ENCODE peak calls at places on chromosomes 7 and 10, in four cellular contexts. One of them, this sample, is unnamed.

GRCh38 chr7:117012284-117013174 is 59.2 kb downstream of the ST7 start:
- DNase-seq in astrocyte of the spinal cord: peak
- DNase-seq in Karpas-422: peak
- DNase-seq in naive thymus-derived CD4-positive, alpha-beta T cell: no peak
- DNase-seq in this sample: no peak

GRCh38 chr7:127527561-127527960 is 57.8 kb downstream of the GCC1 start:
- DNase-seq in astrocyte of the spinal cord: no peak
- DNase-seq in Karpas-422: no peak
- DNase-seq in naive thymus-derived CD4-positive, alpha-beta T cell: no peak
- DNase-seq in this sample: no peak

GRCh38 chr10:104614245-104614831 is 26.8 kb upstream of the SORCS3 start:
- DNase-seq in astrocyte of the spinal cord: peak
- DNase-seq in Karpas-422: peak
- DNase-seq in naive thymus-derived CD4-positive, alpha-beta T cell: no peak
- DNase-seq in this sample: no peak

GRCh38 chr7:128737867-128738390 is 1.2 kb upstream of the CALU start:
- DNase-seq in astrocyte of the spinal cord: peak
- DNase-seq in Karpas-422: no peak
- DNase-seq in naive thymus-derived CD4-positive, alpha-beta T cell: no peak
- DNase-seq in this sample: peak

GRCh38 chr10:69152002-69152401 is 28.0 kb downstream of the VPS26A start:
- DNase-seq in astrocyte of the spinal cord: no peak
- DNase-seq in Karpas-422: no peak
- DNase-seq in naive thymus-derived CD4-positive, alpha-beta T cell: no peak
- DNase-seq in this sample: no peak

GRCh38 chr7:98128346-98128745 is 21.7 kb downstream of the LMTK2 start:
- DNase-seq in astrocyte of the spinal cord: no peak
- DNase-seq in Karpas-422: no peak
- DNase-seq in naive thymus-derived CD4-positive, alpha-beta T cell: no peak
- DNase-seq in this sample: no peak

GRCh38 chr10:45375101-45375500 is 1.1 kb downstream of the ALOX5 start:
- DNase-seq in astrocyte of the spinal cord: no peak
- DNase-seq in Karpas-422: peak
- DNase-seq in naive thymus-derived CD4-positive, alpha-beta T cell: no peak
- DNase-seq in this sample: no peak

GRCh38 chr7:155998766-155999630 is 186.7 kb upstream of the SHH start:
- DNase-seq in astrocyte of the spinal cord: no peak
- DNase-seq in Karpas-422: no peak
- DNase-seq in naive thymus-derived CD4-positive, alpha-beta T cell: no peak
- DNase-seq in this sample: no peak

GRCh38 chr7:154503962-154504550 is 451.9 kb downstream of the DPP6 start:
- DNase-seq in astrocyte of the spinal cord: peak
- DNase-seq in Karpas-422: peak
- DNase-seq in naive thymus-derived CD4-positive, alpha-beta T cell: no peak
- DNase-seq in this sample: no peak

GRCh38 chr10:92181575-92181974 is 109.3 kb downstream of the CPEB3 start:
- DNase-seq in astrocyte of the spinal cord: no peak
- DNase-seq in Karpas-422: peak
- DNase-seq in naive thymus-derived CD4-positive, alpha-beta T cell: no peak
- DNase-seq in this sample: no peak

GRCh38 chr10:100607439-100607838 is 71.7 kb downstream of the HIF1AN start:
- DNase-seq in astrocyte of the spinal cord: no peak
- DNase-seq in Karpas-422: no peak
- DNase-seq in naive thymus-derived CD4-positive, alpha-beta T cell: no peak
- DNase-seq in this sample: no peak

GRCh38 chr10:90432891-90433290 is 424.9 kb downstream of the HTR7 start:
- DNase-seq in astrocyte of the spinal cord: no peak
- DNase-seq in Karpas-422: no peak
- DNase-seq in naive thymus-derived CD4-positive, alpha-beta T cell: no peak
- DNase-seq in this sample: no peak

GRCh38 chr10:50594012-50594411 is 29.7 kb downstream of the SGMS1 start:
- DNase-seq in astrocyte of the spinal cord: peak
- DNase-seq in Karpas-422: no peak
- DNase-seq in naive thymus-derived CD4-positive, alpha-beta T cell: no peak
- DNase-seq in this sample: peak

GRCh38 chr7:2971914-2972530 is 71.6 kb downstream of the CARD11 start:
- DNase-seq in astrocyte of the spinal cord: no peak
- DNase-seq in Karpas-422: no peak
- DNase-seq in naive thymus-derived CD4-positive, alpha-beta T cell: no peak
- DNase-seq in this sample: no peak

GRCh38 chr7:1943933-1944618 is 274.0 kb downstream of the ELFN1 start:
- DNase-seq in astrocyte of the spinal cord: no peak
- DNase-seq in Karpas-422: no peak
- DNase-seq in naive thymus-derived CD4-positive, alpha-beta T cell: no peak
- DNase-seq in this sample: no peak

GRCh38 chr7:44325811-44326241 is 432 bp upstream of the CAMK2B start:
- DNase-seq in astrocyte of the spinal cord: no peak
- DNase-seq in Karpas-422: no peak
- DNase-seq in naive thymus-derived CD4-positive, alpha-beta T cell: no peak
- DNase-seq in this sample: no peak

GRCh38 chr10:119973261-119973660 is 80.7 kb downstream of the SEC23IP start:
- DNase-seq in astrocyte of the spinal cord: no peak
- DNase-seq in Karpas-422: peak
- DNase-seq in naive thymus-derived CD4-positive, alpha-beta T cell: no peak
- DNase-seq in this sample: no peak

GRCh38 chr7:65974191-65974801 is 7.7 kb downstream of the GUSB start:
- DNase-seq in astrocyte of the spinal cord: no peak
- DNase-seq in Karpas-422: no peak
- DNase-seq in naive thymus-derived CD4-positive, alpha-beta T cell: no peak
- DNase-seq in this sample: no peak

GRCh38 chr7:148277042-148277660 is 313.4 kb upstream of the C7orf33 start:
- DNase-seq in astrocyte of the spinal cord: no peak
- DNase-seq in Karpas-422: no peak
- DNase-seq in naive thymus-derived CD4-positive, alpha-beta T cell: no peak
- DNase-seq in this sample: no peak
- H3K4me3 ChIP-seq in astrocyte of the spinal cord: no peak
- H3K4me3 ChIP-seq in Karpas-422: no peak
- H3K4me3 ChIP-seq in naive thymus-derived CD4-positive, alpha-beta T cell: no peak
- H3K4me3 ChIP-seq in this sample: no peak

DNA sequence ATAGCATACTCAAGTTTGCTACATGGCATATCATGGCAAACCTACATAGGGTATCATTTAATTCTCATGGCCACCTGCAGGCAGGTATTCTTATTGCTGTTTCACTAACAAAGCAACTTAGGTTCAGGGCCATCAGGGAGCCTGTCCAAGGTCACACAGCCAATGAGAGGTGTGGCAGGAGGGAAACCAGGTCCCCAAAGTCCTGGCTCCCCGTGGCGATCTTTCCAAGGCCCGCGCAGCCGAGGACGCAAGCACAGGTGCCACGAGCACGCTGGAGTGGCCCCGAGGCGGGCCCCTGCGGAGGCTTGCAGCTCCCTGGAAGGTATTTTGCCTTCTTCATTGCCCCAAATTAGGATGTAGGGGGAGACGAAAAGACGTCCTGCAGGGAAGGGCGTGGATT is 20.8 kb downstream of the PRKAG2 start:
- DNase-seq in astrocyte of the spinal cord: no peak
- DNase-seq in Karpas-422: no peak
- DNase-seq in naive thymus-derived CD4-positive, alpha-beta T cell: no peak
- DNase-seq in this sample: no peak
- H3K4me3 ChIP-seq in astrocyte of the spinal cord: no peak
- H3K4me3 ChIP-seq in Karpas-422: no peak
- H3K4me3 ChIP-seq in naive thymus-derived CD4-positive, alpha-beta T cell: no peak
- H3K4me3 ChIP-seq in this sample: no peak

GRCh38 chr7:45919947-45920542 is 1.0 kb downstream of the IGFBP3 start:
- DNase-seq in astrocyte of the spinal cord: peak
- DNase-seq in Karpas-422: no peak
- DNase-seq in naive thymus-derived CD4-positive, alpha-beta T cell: no peak
- DNase-seq in this sample: no peak
- H3K4me3 ChIP-seq in astrocyte of the spinal cord: peak
- H3K4me3 ChIP-seq in Karpas-422: no peak
- H3K4me3 ChIP-seq in naive thymus-derived CD4-positive, alpha-beta T cell: no peak
- H3K4me3 ChIP-seq in this sample: peak

GRCh38 chr10:113056468-113057021 is 106.5 kb downstream of the TCF7L2 start:
- DNase-seq in astrocyte of the spinal cord: peak
- DNase-seq in Karpas-422: no peak
- DNase-seq in naive thymus-derived CD4-positive, alpha-beta T cell: no peak
- DNase-seq in this sample: peak

GRCh38 chr10:113058175-113058961 is 108.3 kb downstream of the TCF7L2 start:
- DNase-seq in astrocyte of the spinal cord: peak
- DNase-seq in Karpas-422: no peak
- DNase-seq in naive thymus-derived CD4-positive, alpha-beta T cell: no peak
- DNase-seq in this sample: peak

GRCh38 chr10:113060221-113061053 is 110.4 kb downstream of the TCF7L2 start:
- DNase-seq in astrocyte of the spinal cord: no peak
- DNase-seq in Karpas-422: no peak
- DNase-seq in naive thymus-derived CD4-positive, alpha-beta T cell: no peak
- DNase-seq in this sample: no peak

GRCh38 chr10:113061054-113061430 is 111.0 kb downstream of the TCF7L2 start:
- DNase-seq in astrocyte of the spinal cord: no peak
- DNase-seq in Karpas-422: no peak
- DNase-seq in naive thymus-derived CD4-positive, alpha-beta T cell: no peak
- DNase-seq in this sample: no peak

GRCh38 chr10:113059001-113059780 is 109.1 kb downstream of the TCF7L2 start:
- DNase-seq in astrocyte of the spinal cord: peak
- DNase-seq in Karpas-422: no peak
- DNase-seq in naive thymus-derived CD4-positive, alpha-beta T cell: no peak
- DNase-seq in this sample: peak
- H3K4me3 ChIP-seq in astrocyte of the spinal cord: peak
- H3K4me3 ChIP-seq in Karpas-422: no peak
- H3K4me3 ChIP-seq in naive thymus-derived CD4-positive, alpha-beta T cell: no peak
- H3K4me3 ChIP-seq in this sample: peak

GRCh38 chr7:148708026-148708685 is 9.5 kb downstream of the CUL1 start:
- DNase-seq in astrocyte of the spinal cord: no peak
- DNase-seq in Karpas-422: no peak
- DNase-seq in naive thymus-derived CD4-positive, alpha-beta T cell: no peak
- DNase-seq in this sample: no peak

GRCh38 chr7:148714498-148714897 is 15.8 kb downstream of the CUL1 start:
- DNase-seq in astrocyte of the spinal cord: no peak
- DNase-seq in Karpas-422: no peak
- DNase-seq in naive thymus-derived CD4-positive, alpha-beta T cell: no peak
- DNase-seq in this sample: no peak

GRCh38 chr7:148709019-148709418 is 10.3 kb downstream of the CUL1 start:
- DNase-seq in astrocyte of the spinal cord: no peak
- DNase-seq in Karpas-422: no peak
- DNase-seq in naive thymus-derived CD4-positive, alpha-beta T cell: no peak
- DNase-seq in this sample: no peak

GRCh38 chr7:148712610-148713330 is 14.1 kb downstream of the CUL1 start:
- DNase-seq in astrocyte of the spinal cord: no peak
- DNase-seq in Karpas-422: no peak
- DNase-seq in naive thymus-derived CD4-positive, alpha-beta T cell: no peak
- DNase-seq in this sample: no peak

DNA sequence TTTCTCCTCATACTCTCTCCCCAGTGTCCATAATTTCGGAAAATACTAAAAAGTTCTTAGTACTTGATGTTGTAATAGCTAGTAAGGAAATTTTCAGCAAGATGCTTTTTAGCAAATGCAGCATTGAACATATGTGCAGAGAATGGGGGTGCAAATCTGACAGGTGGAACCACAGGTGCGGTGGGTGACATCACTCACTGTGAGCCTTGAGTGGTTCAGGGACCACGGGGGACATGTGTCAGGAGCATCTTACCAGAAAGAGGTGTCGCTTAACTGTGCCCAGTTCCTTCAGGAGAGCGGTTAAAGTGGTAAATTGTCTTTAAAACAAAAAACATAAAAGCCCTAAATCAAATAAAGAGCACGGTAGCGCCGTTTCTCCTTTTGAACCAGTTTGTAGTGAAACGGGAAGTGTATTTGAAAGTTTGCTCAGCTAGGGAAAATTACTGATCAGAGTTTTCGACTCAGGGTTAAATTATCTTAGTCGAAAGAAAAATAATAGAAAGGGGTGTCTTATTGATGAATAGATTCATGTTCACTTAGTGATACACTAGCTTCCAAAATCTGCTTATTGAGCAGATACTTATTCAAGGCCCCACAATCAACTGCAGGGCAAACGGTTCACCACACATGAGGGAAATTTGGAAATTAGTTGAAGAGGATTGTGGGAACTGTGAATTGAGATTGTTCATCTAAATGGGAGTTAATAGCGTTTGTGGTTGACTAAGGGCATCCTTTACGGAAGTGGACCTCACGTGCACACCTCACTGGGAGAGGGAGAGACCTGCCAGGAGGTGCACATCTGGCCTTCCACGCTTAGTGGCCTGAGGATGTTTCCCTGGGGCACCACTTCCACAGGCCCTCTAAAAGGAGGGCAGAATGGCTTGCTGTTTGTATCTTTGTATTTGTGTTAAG is 12.7 kb downstream of the CUL1 start:
- DNase-seq in astrocyte of the spinal cord: no peak
- DNase-seq in Karpas-422: peak
- DNase-seq in naive thymus-derived CD4-positive, alpha-beta T cell: no peak
- DNase-seq in this sample: no peak
- H3K4me3 ChIP-seq in astrocyte of the spinal cord: no peak
- H3K4me3 ChIP-seq in Karpas-422: no peak
- H3K4me3 ChIP-seq in naive thymus-derived CD4-positive, alpha-beta T cell: no peak
- H3K4me3 ChIP-seq in this sample: no peak

GRCh38 chr10:1454428-1454827 is 282.9 kb downstream of the ADARB2 start:
- DNase-seq in astrocyte of the spinal cord: no peak
- DNase-seq in Karpas-422: peak
- DNase-seq in naive thymus-derived CD4-positive, alpha-beta T cell: no peak
- DNase-seq in this sample: no peak

GRCh38 chr10:1452777-1453176 is 284.5 kb downstream of the ADARB2 start:
- DNase-seq in astrocyte of the spinal cord: no peak
- DNase-seq in Karpas-422: no peak
- DNase-seq in naive thymus-derived CD4-positive, alpha-beta T cell: no peak
- DNase-seq in this sample: no peak

GRCh38 chr10:1451362-1451888 is 285.9 kb downstream of the ADARB2 start:
- DNase-seq in astrocyte of the spinal cord: no peak
- DNase-seq in Karpas-422: no peak
- DNase-seq in naive thymus-derived CD4-positive, alpha-beta T cell: no peak
- DNase-seq in this sample: no peak

GRCh38 chr10:1449806-1450205 is 287.5 kb downstream of the ADARB2 start:
- DNase-seq in astrocyte of the spinal cord: no peak
- DNase-seq in Karpas-422: no peak
- DNase-seq in naive thymus-derived CD4-positive, alpha-beta T cell: no peak
- DNase-seq in this sample: no peak

GRCh38 chr10:1454964-1455363 is 282.4 kb downstream of the ADARB2 start:
- DNase-seq in astrocyte of the spinal cord: no peak
- DNase-seq in Karpas-422: no peak
- DNase-seq in naive thymus-derived CD4-positive, alpha-beta T cell: no peak
- DNase-seq in this sample: no peak
- H3K4me3 ChIP-seq in astrocyte of the spinal cord: no peak
- H3K4me3 ChIP-seq in Karpas-422: peak
- H3K4me3 ChIP-seq in naive thymus-derived CD4-positive, alpha-beta T cell: no peak
- H3K4me3 ChIP-seq in this sample: no peak

DNA sequence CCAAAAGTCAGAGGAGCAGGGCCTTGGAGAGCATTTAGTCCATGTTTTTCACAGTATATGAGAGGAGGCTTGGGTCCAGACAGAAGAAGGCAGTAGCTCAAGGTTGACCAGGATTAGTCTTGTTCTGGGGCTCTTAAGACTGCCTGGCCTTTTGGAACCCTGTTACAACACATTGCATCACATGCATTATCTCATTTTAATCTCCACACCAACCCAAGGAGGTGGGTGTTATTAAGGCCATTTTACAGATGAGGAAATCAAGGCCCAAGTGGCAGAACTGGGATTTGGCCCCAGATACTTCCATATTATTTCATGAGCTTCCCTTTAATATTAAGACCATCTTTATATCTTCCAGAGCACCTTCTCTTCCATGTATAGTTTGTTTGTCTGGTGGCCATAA is 38.8 kb downstream of the RPS24 start:
- DNase-seq in astrocyte of the spinal cord: no peak
- DNase-seq in Karpas-422: no peak
- DNase-seq in naive thymus-derived CD4-positive, alpha-beta T cell: no peak
- DNase-seq in this sample: no peak
- H3K4me3 ChIP-seq in astrocyte of the spinal cord: no peak
- H3K4me3 ChIP-seq in Karpas-422: no peak
- H3K4me3 ChIP-seq in naive thymus-derived CD4-positive, alpha-beta T cell: no peak
- H3K4me3 ChIP-seq in this sample: no peak

GRCh38 chr10:21807162-21807561 is 196.4 kb downstream of the DNAJC1 start:
- DNase-seq in astrocyte of the spinal cord: no peak
- DNase-seq in Karpas-422: no peak
- DNase-seq in naive thymus-derived CD4-positive, alpha-beta T cell: no peak
- DNase-seq in this sample: no peak
- H3K4me3 ChIP-seq in astrocyte of the spinal cord: no peak
- H3K4me3 ChIP-seq in Karpas-422: no peak
- H3K4me3 ChIP-seq in naive thymus-derived CD4-positive, alpha-beta T cell: no peak
- H3K4me3 ChIP-seq in this sample: no peak

This sample was measured in skeletal muscle cell.